ENCODE peak calls at places on chromosomes 2 and 18, in five cellular contexts. One of them, this sample, is unnamed.

GRCh38 chr18:42892181-42892580 is 223.3 kb downstream of the RIT2 start:
- DNase-seq in stomach: no peak
- DNase-seq in fibroblast of lung: no peak
- DNase-seq in Panc1: no peak
- DNase-seq in A549: no peak
- DNase-seq in this sample: no peak

GRCh38 chr2:30108192-30108591 is 38.6 kb upstream of the YPEL5 start:
- DNase-seq in stomach: no peak
- DNase-seq in A549: no peak
- DNase-seq in fibroblast of lung: no peak
- DNase-seq in Panc1: no peak
- DNase-seq in this sample: no peak

GRCh38 chr2:25988134-25988533 is 5.8 kb upstream of the KIF3C start:
- DNase-seq in A549: no peak
- DNase-seq in fibroblast of lung: no peak
- DNase-seq in Panc1: no peak
- DNase-seq in stomach: no peak
- DNase-seq in this sample: no peak

GRCh38 chr2:196725882-196726281 is 73.6 kb downstream of the GTF3C3 start:
- DNase-seq in A549: no peak
- DNase-seq in Panc1: no peak
- DNase-seq in fibroblast of lung: no peak
- DNase-seq in stomach: no peak
- DNase-seq in this sample: no peak

GRCh38 chr18:34880882-34881852 is 160.0 kb upstream of the MAPRE2 start:
- DNase-seq in A549: no peak
- DNase-seq in Panc1: no peak
- DNase-seq in fibroblast of lung: peak; percentile 61
- DNase-seq in stomach: no peak
- DNase-seq in this sample: no peak

GRCh38 chr2:115161531-115162453 is 719.4 kb downstream of the DPP10 start:
- DNase-seq in A549: no peak
- DNase-seq in stomach: peak; percentile 30
- DNase-seq in Panc1: no peak
- DNase-seq in fibroblast of lung: no peak
- DNase-seq in this sample: no peak

GRCh38 chr2:1656961-1657841 is 87.1 kb downstream of the PXDN start:
- DNase-seq in stomach: no peak
- DNase-seq in A549: no peak
- DNase-seq in fibroblast of lung: no peak
- DNase-seq in Panc1: no peak
- DNase-seq in this sample: no peak

GRCh38 chr2:113858764-113859163 is 31.1 kb upstream of the ACTR3 start:
- DNase-seq in Panc1: peak; percentile 45
- DNase-seq in fibroblast of lung: peak; percentile 84
- DNase-seq in stomach: no peak
- DNase-seq in A549: peak; percentile 20
- DNase-seq in this sample: no peak

GRCh38 chr2:238439093-238439849 is 12.5 kb downstream of the ASB1 start:
- DNase-seq in Panc1: peak; percentile 99
- DNase-seq in stomach: peak; percentile 61
- DNase-seq in A549: peak; percentile 55
- DNase-seq in fibroblast of lung: peak; percentile 96
- DNase-seq in this sample: peak; percentile 45

GRCh38 chr18:74739926-74740325 is 142.3 kb downstream of the ZNF407 start:
- DNase-seq in Panc1: no peak
- DNase-seq in fibroblast of lung: no peak
- DNase-seq in A549: no peak
- DNase-seq in stomach: no peak
- DNase-seq in this sample: no peak

GRCh38 chr2:1538663-1539062 is 125.4 kb downstream of the TPO start:
- DNase-seq in Panc1: no peak
- DNase-seq in stomach: no peak
- DNase-seq in A549: peak; percentile 53
- DNase-seq in fibroblast of lung: peak; percentile 31
- DNase-seq in this sample: no peak

GRCh38 chr2:119085613-119086012 is 72.9 kb downstream of the C1QL2 start:
- DNase-seq in Panc1: no peak
- DNase-seq in stomach: no peak
- DNase-seq in A549: no peak
- DNase-seq in fibroblast of lung: no peak
- DNase-seq in this sample: no peak

GRCh38 chr2:55620123-55620779 is 2.8 kb upstream of the PPP4R3B start:
- DNase-seq in A549: no peak
- DNase-seq in fibroblast of lung: no peak
- DNase-seq in Panc1: no peak
- DNase-seq in stomach: no peak
- DNase-seq in this sample: no peak

GRCh38 chr2:108323619-108324018 is 34.9 kb downstream of the SULT1C2 start:
- DNase-seq in fibroblast of lung: peak; percentile 17
- DNase-seq in Panc1: no peak
- DNase-seq in A549: no peak
- DNase-seq in stomach: no peak
- DNase-seq in this sample: no peak

GRCh38 chr18:74963820-74964446 is 245.0 kb downstream of the PTGR3 start:
- DNase-seq in A549: no peak
- DNase-seq in Panc1: peak; percentile 73
- DNase-seq in stomach: peak; percentile 51
- DNase-seq in fibroblast of lung: peak; percentile 76
- DNase-seq in this sample: no peak

GRCh38 chr2:12819721-12820120 is 103.0 kb downstream of the TRIB2 start:
- DNase-seq in A549: no peak
- DNase-seq in Panc1: no peak
- DNase-seq in fibroblast of lung: peak; percentile 55
- DNase-seq in stomach: no peak
- DNase-seq in this sample: no peak

GRCh38 chr2:225293638-225294037 is 105.9 kb upstream of the NYAP2 start:
- DNase-seq in A549: no peak
- DNase-seq in Panc1: no peak
- DNase-seq in stomach: no peak
- DNase-seq in fibroblast of lung: no peak
- DNase-seq in this sample: no peak

GRCh38 chr18:27619906-27620305 is 434.8 kb upstream of the CHST9 start:
- DNase-seq in Panc1: no peak
- DNase-seq in stomach: no peak
- DNase-seq in fibroblast of lung: no peak
- DNase-seq in A549: no peak
- DNase-seq in this sample: no peak

GRCh38 chr2:28668106-28668814 is 83.4 kb upstream of the PPP1CB start:
- DNase-seq in Panc1: no peak
- DNase-seq in A549: no peak
- DNase-seq in stomach: no peak
- DNase-seq in fibroblast of lung: no peak
- DNase-seq in this sample: no peak

GRCh38 chr2:19195681-19196080 is 162.7 kb downstream of the OSR1 start:
- DNase-seq in A549: no peak
- DNase-seq in fibroblast of lung: no peak
- DNase-seq in Panc1: no peak
- DNase-seq in stomach: no peak
- DNase-seq in this sample: no peak

GRCh38 chr18:43234889-43235288 is 42.4 kb downstream of the SYT4 start:
- DNase-seq in fibroblast of lung: no peak
- DNase-seq in stomach: no peak
- DNase-seq in Panc1: no peak
- DNase-seq in A549: no peak
- DNase-seq in this sample: no peak

GRCh38 chr2:229920011-229920781 is 1.6 kb downstream of the TRIP12 start:
- DNase-seq in fibroblast of lung: peak; percentile 5
- DNase-seq in Panc1: no peak
- DNase-seq in A549: no peak
- DNase-seq in stomach: no peak
- DNase-seq in this sample: no peak

GRCh38 chr18:58496231-58496630 is 132.7 kb downstream of the ALPK2 start:
- DNase-seq in Panc1: no peak
- DNase-seq in A549: no peak
- DNase-seq in fibroblast of lung: no peak
- DNase-seq in stomach: no peak
- DNase-seq in this sample: no peak

GRCh38 chr18:58495202-58495601 is 133.7 kb downstream of the ALPK2 start:
- DNase-seq in Panc1: no peak
- DNase-seq in A549: no peak
- DNase-seq in stomach: no peak
- DNase-seq in fibroblast of lung: peak; percentile 27
- DNase-seq in this sample: no peak

GRCh38 chr18:58495634-58496033 is 133.3 kb downstream of the ALPK2 start:
- DNase-seq in Panc1: no peak
- DNase-seq in A549: no peak
- DNase-seq in fibroblast of lung: no peak
- DNase-seq in stomach: no peak
- DNase-seq in this sample: no peak

GRCh38 chr18:58497845-58498244 is 131.0 kb downstream of the ALPK2 start:
- DNase-seq in fibroblast of lung: no peak
- DNase-seq in Panc1: no peak
- DNase-seq in A549: no peak
- DNase-seq in stomach: no peak
- DNase-seq in this sample: no peak

GRCh38 chr18:58496937-58497336 is 132.0 kb downstream of the ALPK2 start:
- DNase-seq in stomach: no peak
- DNase-seq in Panc1: no peak
- DNase-seq in A549: peak; percentile 8
- DNase-seq in fibroblast of lung: no peak
- DNase-seq in this sample: no peak
- TF ChIP-seq CTCF in stomach: no peak
- TF ChIP-seq CTCF in Panc1: peak; percentile 40
- TF ChIP-seq CTCF in A549: no peak
- TF ChIP-seq CTCF in fibroblast of lung: no peak
- TF ChIP-seq CTCF in this sample: no peak

DNA sequence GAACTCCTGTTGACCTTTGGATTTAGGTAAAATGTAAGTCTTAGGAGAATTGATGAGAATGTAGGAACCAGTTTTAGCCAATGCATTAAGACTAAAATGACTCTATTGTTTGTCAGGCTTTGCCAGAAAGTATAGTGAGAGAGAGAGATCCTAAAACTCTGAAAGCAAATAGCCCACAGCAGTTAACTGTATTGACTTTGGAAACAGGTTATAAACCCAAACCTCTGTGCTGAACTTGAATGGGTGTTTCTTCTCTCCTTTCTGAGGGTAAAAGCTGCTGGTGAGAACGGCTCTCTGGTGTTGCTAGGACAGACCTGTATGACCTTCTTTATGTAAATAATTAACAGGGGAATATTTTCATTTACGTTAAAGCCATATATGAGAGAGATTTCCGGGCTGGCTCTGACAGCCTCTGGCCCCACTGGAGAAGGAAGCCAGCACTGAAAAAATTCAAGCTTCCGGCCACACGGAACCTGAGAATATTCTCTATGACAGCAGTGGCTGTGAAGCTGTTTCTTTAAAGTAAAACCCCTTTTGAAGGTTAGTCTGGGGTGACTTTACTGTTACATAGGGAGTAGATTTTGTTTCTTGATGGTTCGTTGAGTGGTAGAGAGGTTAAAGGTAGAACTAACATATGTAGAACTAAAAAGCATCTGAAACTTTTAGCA is 123.7 kb downstream of the SPTBN1 start:
- DNase-seq in stomach: peak; percentile 57
- DNase-seq in fibroblast of lung: no peak
- DNase-seq in Panc1: no peak
- DNase-seq in A549: peak; percentile 46
- DNase-seq in this sample: no peak
- H3K27ac ChIP-seq in stomach: peak overlapping the region; percentile 68
- H3K27ac ChIP-seq in fibroblast of lung: no peak overlapping the region
- H3K27ac ChIP-seq in Panc1: peak overlapping the region; percentile 68
- H3K27ac ChIP-seq in A549: peak overlapping the region; percentile 60
- H3K27ac ChIP-seq in this sample: no peak overlapping the region

GRCh38 chr2:127052068-127052770 is 54.7 kb downstream of the BIN1 start:
- DNase-seq in fibroblast of lung: no peak
- DNase-seq in A549: no peak
- DNase-seq in stomach: no peak
- DNase-seq in Panc1: no peak
- DNase-seq in this sample: no peak

GRCh38 chr2:127049927-127050802 is 56.8 kb downstream of the BIN1 start:
- DNase-seq in A549: peak; percentile 50
- DNase-seq in stomach: peak; percentile 62
- DNase-seq in Panc1: no peak
- DNase-seq in fibroblast of lung: peak; percentile 62
- DNase-seq in this sample: no peak

GRCh38 chr2:127050803-127051115 is 56.2 kb downstream of the BIN1 start:
- DNase-seq in A549: no peak
- DNase-seq in fibroblast of lung: no peak
- DNase-seq in stomach: no peak
- DNase-seq in Panc1: no peak
- DNase-seq in this sample: no peak

GRCh38 chr2:127051780-127052067 is 55.2 kb downstream of the BIN1 start:
- DNase-seq in A549: no peak
- DNase-seq in stomach: no peak
- DNase-seq in fibroblast of lung: no peak
- DNase-seq in Panc1: no peak
- DNase-seq in this sample: no peak

DNA sequence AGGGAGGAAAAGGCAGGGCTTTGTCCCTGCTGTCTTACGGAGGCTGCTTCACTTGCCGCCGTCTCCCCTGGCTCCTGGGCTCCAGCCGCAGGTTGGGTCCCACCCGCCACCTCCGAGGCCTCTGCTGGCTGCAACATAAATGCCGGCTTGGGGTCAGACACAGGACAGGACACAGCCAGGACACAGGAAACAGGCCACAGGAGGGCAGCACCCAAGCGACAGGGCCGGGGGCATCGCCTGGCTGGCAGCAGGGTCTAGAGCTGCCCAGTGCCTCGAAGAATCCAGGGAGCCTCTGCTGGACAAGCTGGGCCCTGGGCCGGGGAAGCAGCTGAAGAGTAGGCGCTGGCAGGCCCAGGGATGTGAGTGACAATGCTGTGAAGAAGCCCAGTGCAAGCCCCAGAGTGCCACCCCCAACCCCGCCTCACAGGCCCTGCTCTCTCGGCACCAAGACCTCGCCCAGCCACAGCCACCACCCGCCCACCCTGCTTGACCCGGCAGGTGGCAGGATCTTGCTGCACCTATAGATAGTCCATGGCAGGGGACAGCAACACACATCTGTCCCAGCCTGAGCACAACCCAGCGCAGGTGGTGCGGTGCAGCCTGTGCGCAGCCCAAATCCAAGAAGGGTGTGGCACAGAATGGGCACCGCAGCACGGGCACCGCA is 55.7 kb downstream of the BIN1 start:
- DNase-seq in Panc1: no peak
- DNase-seq in fibroblast of lung: no peak
- DNase-seq in A549: no peak
- DNase-seq in stomach: no peak
- DNase-seq in this sample: no peak
- H3K4me1 ChIP-seq in Panc1: no peaks in the 10 kb centered on the region
- H3K4me1 ChIP-seq in fibroblast of lung: no peaks in the 10 kb centered on the region
- H3K4me1 ChIP-seq in A549: peaks cover 21% of the 10 kb centered on the region
- H3K4me1 ChIP-seq in stomach: peaks cover 5% of the 10 kb centered on the region
- H3K4me1 ChIP-seq in this sample: no peaks in the 10 kb centered on the region

DNA sequence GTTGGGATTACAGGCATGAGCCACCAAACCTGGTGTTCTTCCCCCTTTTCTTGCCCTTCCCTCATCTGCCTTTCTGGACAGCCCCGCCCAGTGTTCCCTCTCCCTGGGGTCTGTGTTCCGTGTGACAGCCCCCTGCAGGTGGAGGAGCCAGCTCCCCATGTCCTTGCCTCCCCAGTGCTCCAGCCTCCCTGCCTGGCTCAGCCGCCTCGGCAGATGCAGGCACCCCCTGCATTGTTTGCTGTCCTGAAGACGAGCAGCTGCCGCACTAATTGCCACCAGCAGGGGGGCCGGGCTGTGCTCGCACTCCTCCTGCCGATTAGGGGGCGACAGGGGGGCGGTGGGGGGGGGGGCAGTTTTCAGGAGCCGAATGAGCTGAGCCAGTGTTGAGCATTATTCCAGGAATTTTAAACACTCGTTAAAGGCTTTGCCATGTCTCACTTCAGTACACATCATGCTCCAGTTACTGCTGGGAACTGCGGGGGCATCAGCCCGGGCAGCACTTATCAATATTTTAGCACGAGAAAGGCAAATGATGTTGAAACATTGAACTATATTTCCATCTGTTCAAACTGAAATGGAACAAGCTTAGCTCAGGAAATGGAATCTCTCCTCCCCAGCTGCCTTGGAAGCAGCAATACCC is 23.3 kb downstream of the SIX3 start:
- DNase-seq in A549: no peak
- DNase-seq in stomach: no peak
- DNase-seq in Panc1: no peak
- DNase-seq in fibroblast of lung: no peak
- DNase-seq in this sample: no peak
- TF ChIP-seq CTCF in A549: no peak
- TF ChIP-seq CTCF in stomach: no peak
- TF ChIP-seq CTCF in Panc1: no peak
- TF ChIP-seq CTCF in fibroblast of lung: peak; percentile 7
- TF ChIP-seq CTCF in this sample: no peak

This sample was measured in thoracic aorta.